ENCODE peak calls at places on chromosomes 3 and 15, in seven cellular contexts. E, D, K, T, I, V and G are unnamed samples.
A peak's percentile ranks its signal among the peaks of the same experiment; 100 is the strongest.

GRCh38 chr3:39107874-39108308 is 411 bp downstream of the TTC21A start:
- DNase-seq in E (no peak), D (no peak), K (no peak), T (no peak), I (no peak), V (no peak), G (no peak)

GRCh38 chr3:188943591-188943990 is 228.2 kb upstream of the TPRG1 start:
- DNase-seq in E (no peak), D (no peak), K (no peak), T (no peak), I (no peak), V (no peak), G (no peak)

GRCh38 chr15:63086967-63087366 is 34.7 kb upstream of the LACTB start:
- DNase-seq in E (no peak), D (no peak), K (no peak), T (no peak), I (no peak), V (no peak), G (no peak)

GRCh38 chr3:55556622-55557531 is 69.8 kb upstream of the WNT5A start:
- DNase-seq in E (no peak), D (no peak), K (no peak), T (no peak), I (no peak), V (no peak), G (no peak)

GRCh38 chr15:37774961-37775360 is 159.5 kb upstream of the TMCO5A start:
- DNase-seq in E (no peak), D (no peak), K (no peak), T (no peak), I (no peak), V (no peak), G (no peak)

GRCh38 chr3:19898725-19899124 is 35.3 kb downstream of the EFHB start:
- DNase-seq in E (no peak), D (no peak), K (no peak), T (no peak), I (no peak), V (no peak), G (no peak)

GRCh38 chr15:51706347-51706746 is 25.0 kb downstream of the SCG3 start:
- DNase-seq in E (no peak), D (no peak), K (no peak), T (no peak), I (no peak), V (no peak), G (no peak)

GRCh38 chr15:31537770-31538592 is 211.3 kb downstream of the KLF13 start:
- DNase-seq in E (no peak), D (no peak), K (no peak), T (no peak), I (no peak), V (no peak), G (no peak)

GRCh38 chr3:194536883-194537637 is 50.3 kb upstream of the ATP13A3 start:
- DNase-seq in E (no peak), D (peak; percentile 80), K (no peak), T (no peak), I (peak; percentile 89), V (no peak), G (peak; percentile 39)

GRCh38 chr15:88797648-88798339 is 5.4 kb upstream of the ACAN start:
- DNase-seq in E (no peak), D (no peak), K (no peak), T (no peak), I (no peak), V (no peak), G (no peak)

GRCh38 chr3:157789162-157789561 is 285.9 kb upstream of the VEPH1 start:
- DNase-seq in E (no peak), D (no peak), K (no peak), T (no peak), I (no peak), V (no peak), G (no peak)

GRCh38 chr3:102129774-102130608 is 280.7 kb downstream of the NFKBIZ start:
- DNase-seq in E (no peak), D (no peak), K (peak; percentile 11), T (no peak), I (no peak), V (no peak), G (no peak)
- TF ChIP-seq EP300 in E (no peak), D (peak; percentile 84), K (no peak), T (peak; percentile 52), I (peak; percentile 96), V (peak; percentile 75), G (no peak)

DNA sequence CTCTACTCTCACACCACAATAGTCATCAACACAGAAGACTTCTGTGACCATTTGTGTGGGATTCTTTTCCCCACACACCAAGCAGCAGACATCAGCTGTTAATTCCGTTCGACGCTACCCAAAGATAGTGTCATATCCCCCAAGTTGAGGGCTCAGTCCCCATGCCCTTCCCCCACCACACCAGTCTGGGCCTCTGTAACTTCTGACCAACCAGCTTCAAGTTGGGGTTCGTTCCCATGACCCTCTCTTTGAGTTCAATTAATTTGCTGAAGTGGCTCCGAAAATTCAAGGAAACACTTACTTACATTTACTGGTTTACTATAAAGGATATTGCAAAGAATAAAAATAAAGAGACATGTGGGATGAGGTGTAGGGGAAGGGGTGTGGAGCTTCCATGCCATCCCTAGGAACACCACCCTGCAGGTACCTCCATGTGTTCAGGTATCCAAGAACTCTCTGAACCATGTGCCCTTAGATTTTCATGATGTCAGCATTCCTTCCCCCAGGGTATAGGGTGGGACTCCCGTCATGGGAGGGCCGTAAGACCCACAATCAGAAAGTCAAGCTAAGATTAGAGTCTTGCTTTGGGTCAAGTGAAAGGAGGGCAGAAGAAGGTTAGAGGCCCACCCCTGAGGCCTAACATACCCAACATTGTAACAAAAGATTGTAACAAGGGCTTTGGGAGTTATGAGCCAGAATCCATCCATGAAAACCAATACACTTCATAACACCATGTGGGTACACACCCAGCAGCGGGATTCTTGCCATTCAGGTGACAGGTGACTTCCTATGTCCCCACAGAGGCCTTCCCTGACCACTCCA is 82.7 kb downstream of the BTLA start:
- DNase-seq in E (peak; percentile 50), D (no peak), K (no peak), T (no peak), I (no peak), V (no peak), G (no peak)
- H3K4me3 ChIP-seq in E (no peak overlapping the region), D (no peak overlapping the region), K (no peak overlapping the region), T (no peak overlapping the region), I (no peak overlapping the region), V (no peak overlapping the region), G (no peak overlapping the region)

DNA sequence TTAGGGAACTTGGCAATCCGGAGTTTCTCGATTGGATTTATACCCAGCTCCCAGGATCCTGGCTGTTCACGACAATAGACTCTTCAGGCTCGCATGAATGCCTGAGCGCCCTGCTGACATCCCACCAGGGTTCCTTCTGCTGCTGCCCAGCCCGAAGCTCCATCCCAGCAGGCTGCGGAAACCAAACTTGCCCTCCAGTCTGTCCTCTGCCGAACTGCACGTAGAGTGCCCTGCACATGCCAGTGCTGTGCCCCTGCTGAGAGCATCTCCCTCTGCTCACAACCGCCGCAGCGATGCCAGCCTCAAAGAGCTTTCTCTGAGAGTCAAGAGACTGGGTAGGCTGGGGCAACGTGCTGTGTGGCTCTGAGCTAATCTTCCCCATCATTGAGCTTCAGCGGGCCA is 6.9 kb downstream of the ADAMTS7 start:
- DNase-seq in E (peak; percentile 46), D (no peak), K (no peak), T (no peak), I (no peak), V (no peak), G (no peak)
- TF ChIP-seq EP300 in E (no peak), D (no peak), K (no peak), T (no peak), I (no peak), V (no peak), G (no peak)

DNA sequence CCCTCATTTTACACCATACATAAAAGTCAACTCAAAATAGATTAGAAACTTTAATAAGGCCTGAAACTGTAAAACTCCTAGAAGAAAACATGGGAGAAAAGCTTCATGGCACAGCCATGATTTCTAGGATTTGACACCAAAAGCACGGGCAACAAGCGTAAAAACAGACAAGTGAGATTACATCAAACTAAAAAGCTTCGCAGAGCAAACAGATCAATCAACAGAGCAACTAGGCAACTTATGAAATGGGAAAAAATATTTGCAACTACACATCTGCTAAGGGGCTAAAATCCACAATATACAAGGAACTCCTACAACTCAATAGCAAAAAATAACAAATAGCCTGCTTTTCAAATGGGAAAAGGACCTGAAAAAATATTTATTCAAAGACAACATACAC is 26.1 kb downstream of the ZNF148 start:
- DNase-seq in E (no peak), D (no peak), K (no peak), T (no peak), I (no peak), V (no peak), G (no peak)
- H3K4me3 ChIP-seq in E (no peak overlapping the region), D (no peak overlapping the region), K (no peak overlapping the region), T (no peak overlapping the region), I (no peak overlapping the region), V (no peak overlapping the region), G (no peak overlapping the region)

DNA sequence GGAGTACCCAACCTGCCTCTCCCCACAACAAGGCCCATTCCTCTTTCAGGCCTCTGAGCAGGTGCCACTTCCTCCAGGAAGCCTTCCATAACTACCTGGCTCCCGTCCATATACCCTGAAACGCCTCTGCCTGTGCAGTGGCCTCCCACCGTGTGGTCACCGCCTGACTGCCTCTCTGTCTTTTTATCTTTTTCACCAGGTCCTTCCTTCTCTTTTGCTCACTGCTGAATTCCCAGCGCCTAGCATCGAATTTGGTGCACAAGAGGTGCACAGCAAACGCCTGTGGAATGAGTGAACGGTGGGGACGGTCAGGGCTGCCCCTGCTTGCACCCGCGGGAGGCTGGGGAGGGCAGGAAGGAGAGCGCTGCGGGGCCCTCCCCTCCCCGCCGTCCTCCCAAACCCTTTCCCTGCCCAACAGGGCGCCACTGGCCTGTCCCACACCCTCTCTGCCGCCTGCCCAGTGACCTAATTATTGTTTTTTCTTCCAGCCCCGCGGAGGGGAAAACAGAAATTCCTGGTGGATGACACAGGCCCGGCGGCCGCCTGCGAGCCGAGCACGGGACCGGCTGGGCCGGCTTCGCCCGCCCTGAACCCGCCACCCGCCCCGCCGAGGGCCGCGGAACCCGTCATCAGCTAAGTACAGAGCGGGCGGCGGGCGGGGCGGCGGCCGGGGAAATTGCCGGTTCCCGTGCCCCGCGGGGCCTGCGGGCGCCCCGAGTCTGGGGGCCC is 140.1 kb downstream of the SMAD6 start:
- DNase-seq in E (no peak), D (peak; percentile 88), K (peak; percentile 81), T (peak; percentile 79), I (peak; percentile 83), V (peak; percentile 93), G (peak; percentile 88)
- TF ChIP-seq EP300 in E (no peak), D (no peak), K (no peak), T (no peak), I (no peak), V (no peak), G (no peak)